ENCODE peak calls at places on chromosome 6, in four cellular contexts. H is NCI-H1105, B is ELR, L is HAP-1. E is an unnamed sample.

GRCh38 chr6:41428402-41428994 is 93.1 kb downstream of the NCR2 start:
- DNase-seq in H (peak), L (no peak), B (no peak), E (no peak)

GRCh38 chr6:1624071-1624847 is 14.5 kb downstream of the FOXC1 start:
- DNase-seq in L (no peak), B (no peak), H (no peak), E (no peak)

GRCh38 chr6:722608-723007 is 29.7 kb upstream of the EXOC2 start:
- DNase-seq in L (no peak), B (peak), H (no peak), E (peak)

GRCh38 chr6:140537211-140537610 is 1162.8 kb upstream of the CITED2 start:
- DNase-seq in B (peak), L (no peak), H (no peak), E (peak)

GRCh38 chr6:111263837-111264236 is 176.5 kb downstream of the SLC16A10 start:
- DNase-seq in H (no peak), B (peak), L (no peak), E (peak)

GRCh38 chr6:169406794-169407193 is 153.1 kb upstream of the THBS2 start:
- DNase-seq in L (no peak), B (no peak), H (no peak), E (no peak)

GRCh38 chr6:37763413-37763812 is 56.1 kb upstream of the ZFAND3 start:
- DNase-seq in B (no peak), L (no peak), H (no peak), E (no peak)

GRCh38 chr6:33812669-33813068 is 8.9 kb upstream of the MLN start:
- DNase-seq in B (peak), H (no peak), L (peak), E (peak)

GRCh38 chr6:30557683-30557981 is 537 bp downstream of the PRR3 start:
- DNase-seq in B (no peak), H (no peak), L (no peak), E (no peak)

GRCh38 chr6:154593122-154593521 is 82.6 kb upstream of the CNKSR3 start:
- DNase-seq in B (no peak), L (peak), H (no peak), E (no peak)

GRCh38 chr6:7341989-7342742 is 29.2 kb upstream of the SSR1 start:
- DNase-seq in H (no peak), L (no peak), B (peak), E (no peak)

GRCh38 chr6:163264662-163265035 is 149.9 kb upstream of the QKI start:
- DNase-seq in L (no peak), B (no peak), H (no peak), E (no peak)

GRCh38 chr6:19410477-19410876 is 426.7 kb upstream of the ID4 start:
- DNase-seq in H (no peak), L (no peak), B (peak), E (peak)

GRCh38 chr6:16871047-16871446 is 109.8 kb upstream of the ATXN1 start:
- DNase-seq in B (no peak), H (no peak), L (no peak), E (no peak)

E was measured in HFFc6.